ENCODE peak calls at places on chromosomes 16 and 17, in four cellular contexts. V is upper lobe of left lung; F is activated T-cell treated with anti-CD3 and anti-CD28 coated beads, Interleukin-2, amount 50 U/mL, for 4 hours; E is CD8-positive, alpha-beta T cell. Y is an unnamed sample.
A peak's percentile ranks its signal among the peaks of the same experiment; 100 is the strongest.

GRCh38 chr16:69814078-69814477 is 51.9 kb downstream of the WWP2 start:
- DNase-seq in V (no peak), F (no peak), E (no peak), Y (no peak)

GRCh38 chr16:90019201-90019542 is at the start of gene DBNDD1:
- DNase-seq in V (no peak), F (no peak), E (no peak), Y (no peak)

GRCh38 chr17:32482568-32483320 is 4.0 kb upstream of the CDK5R1 start:
- DNase-seq in V (no peak), F (no peak), E (no peak), Y (no peak)

GRCh38 chr17:12996357-12996756 is 21.5 kb downstream of the ELAC2 start:
- DNase-seq in E (no peak), F (no peak), V (no peak), Y (no peak)

GRCh38 chr17:16374129-16374528 is 6.8 kb upstream of the UBB start:
- DNase-seq in F (no peak), E (no peak), V (peak; percentile 55), Y (no peak)

GRCh38 chr17:69577098-69577497 is 162.6 kb downstream of the MAP2K6 start:
- DNase-seq in F (no peak), V (no peak), E (no peak), Y (no peak)

GRCh38 chr17:43324205-43324893 is 74.4 kb upstream of the ARL4D start:
- DNase-seq in V (no peak), E (no peak), F (no peak), Y (no peak)

GRCh38 chr17:82664701-82665182 is 16.5 kb upstream of the WDR45B start:
- DNase-seq in F (no peak), E (no peak), V (no peak), Y (peak; percentile 37)

GRCh38 chr17:37187262-37187661 is 188.5 kb upstream of the C17orf78 start:
- DNase-seq in V (no peak), E (no peak), F (no peak), Y (no peak)

GRCh38 chr16:87790278-87791023 is 24.7 kb upstream of the KLHDC4 start:
- DNase-seq in E (no peak), V (no peak), F (no peak), Y (no peak)

GRCh38 chr17:32558997-32559650 is 72.3 kb downstream of the CDK5R1 start:
- DNase-seq in F (no peak), V (no peak), E (no peak), Y (no peak)

GRCh38 chr16:50497592-50497991 is 50.6 kb upstream of the NKD1 start:
- DNase-seq in V (no peak), F (no peak), E (peak; percentile 45), Y (no peak)

GRCh38 chr17:50668025-50668837 is 33.5 kb downstream of the ABCC3 start:
- DNase-seq in E (no peak), F (no peak), V (no peak), Y (no peak)

GRCh38 chr17:59893617-59894100 is 738 bp downstream of the RPS6KB1 start:
- DNase-seq in E (no peak), V (peak; percentile 31), F (no peak), Y (no peak)

GRCh38 chr17:66171692-66172091 is 20.2 kb downstream of the CEP112 start:
- DNase-seq in V (no peak), F (no peak), E (no peak), Y (no peak)

GRCh38 chr17:81130385-81131288 is 34.7 kb upstream of the PVALEF start:
- DNase-seq in F (no peak), E (no peak), V (peak; percentile 77), Y (peak; percentile 67)

Y was measured in lower lobe of right lung.